ENCODE peak calls at places on chromosomes 1 and 21, in seven cellular contexts. I is AG04449; J is stimulated activated CD4-positive, alpha-beta T cell treated with anti-CD3 and anti-CD28 coated beads, Interleukin-12 subunit alpha, Interleukin-12 subunit beta, amount 100 ng/mL, for 48 hours; T is right cardiac atrium; W is activated T-helper 1 cell treated with anti-CD3 and anti-CD28 coated beads, Interleukin-2, amount 50 U/mL, for 16 hours; H is activated naive CD4-positive, alpha-beta T cell treated with anti-CD3 and anti-CD28 coated beads, Interleukin-2, amount 50 U/mL, for 72 hours; V is heart left ventricle. M is an unnamed sample.

GRCh38 chr1:42981871-42982270 is 23.2 kb upstream of the SLC2A1 start:
- DNase-seq in J (no peak), V (no peak), I (no peak), T (no peak), W (no peak), H (no peak), M (no peak)

GRCh38 chr1:2645776-2646175 is 13.0 kb upstream of the MMEL1 start:
- DNase-seq in W (no peak), J (no peak), T (peak), H (no peak), V (no peak), I (no peak), M (peak)

GRCh38 chr1:44212355-44213221 is 683 bp upstream of the DMAP1 start:
- DNase-seq in H (peak), V (no peak), W (no peak), I (no peak), J (peak), T (no peak), M (no peak)

GRCh38 chr21:35885942-35886541 is 174.3 kb downstream of the SETD4 start:
- DNase-seq in J (no peak), T (no peak), W (no peak), H (no peak), I (no peak), V (no peak), M (no peak)

GRCh38 chr1:154988053-154988954 is 5.1 kb upstream of the LENEP start:
- DNase-seq in V (peak), H (no peak), T (peak), W (no peak), I (no peak), J (no peak), M (no peak)

GRCh38 chr1:69400128-69400527 is 167.6 kb upstream of the LRRC7 start:
- DNase-seq in T (no peak), J (no peak), H (no peak), V (no peak), I (no peak), W (no peak), M (no peak)

GRCh38 chr1:184022651-184023050 is 14.9 kb downstream of the COLGALT2 start:
- DNase-seq in V (peak), H (no peak), W (no peak), I (no peak), T (peak), J (no peak), M (peak)

GRCh38 chr1:85484716-85485115 is 19.8 kb upstream of the DDAH1 start:
- DNase-seq in J (no peak), H (no peak), T (no peak), V (no peak), W (no peak), I (no peak), M (no peak)

GRCh38 chr1:26774462-26774861 is 13.3 kb upstream of the PIGV start:
- DNase-seq in V (no peak), J (no peak), T (no peak), I (no peak), H (no peak), W (no peak), M (no peak)

GRCh38 chr21:42113926-42114409 is 42.9 kb downstream of the UMODL1 start:
- DNase-seq in W (no peak), I (no peak), T (no peak), J (no peak), V (no peak), H (no peak), M (no peak)

M was measured in ovary.